ENCODE peak calls at places on chromosome 13, in seven cellular contexts. E is A673, C is ascending aorta, H is gastrocnemius medialis, G is tibial artery, I is colonic mucosa, J is left ventricle myocardium inferior. V is an unnamed sample.
A peak's percentile ranks its signal among the peaks of the same experiment; 100 is the strongest.

GRCh38 chr13:23025848-23026608 is 154.8 kb upstream of the SGCG start:
- DNase-seq in E (no peak), C (no peak), H (no peak), G (no peak), I (no peak), J (no peak), V (no peak)

GRCh38 chr13:40495620-40496001 is 170.8 kb downstream of the FOXO1 start:
- DNase-seq in E (no peak), C (no peak), H (no peak), G (no peak), I (no peak), J (no peak), V (no peak)

GRCh38 chr13:110811751-110812110 is 98.2 kb downstream of the ING1 start:
- DNase-seq in E (no peak), C (no peak), H (no peak), G (no peak), I (no peak), J (no peak), V (peak; percentile 26)

GRCh38 chr13:113947321-113948033 is 26.4 kb downstream of the C13orf46 start:
- DNase-seq in E (no peak), C (peak; percentile 82), H (no peak), G (peak; percentile 86), I (peak; percentile 58), J (peak; percentile 42), V (no peak)

GRCh38 chr13:104017317-104017716 is 951.1 kb upstream of the SLC10A2 start:
- DNase-seq in E (no peak), C (no peak), H (no peak), G (no peak), I (no peak), J (no peak), V (no peak)

GRCh38 chr13:90770334-90770733 is 577.2 kb upstream of the MIR17HG start:
- DNase-seq in E (no peak), C (no peak), H (no peak), G (no peak), I (no peak), J (no peak), V (no peak)

GRCh38 chr13:45564108-45564507 is 51.4 kb downstream of the ERICH6B start:
- DNase-seq in E (peak; percentile 45), C (no peak), H (no peak), G (no peak), I (no peak), J (no peak), V (no peak)

GRCh38 chr13:66775196-66775595 is 454.9 kb downstream of the PCDH9 start:
- DNase-seq in E (no peak), C (no peak), H (no peak), G (no peak), I (no peak), J (no peak), V (no peak)

GRCh38 chr13:80040219-80040976 is 300.5 kb downstream of the SPRY2 start:
- DNase-seq in E (peak; percentile 74), C (no peak), H (no peak), G (no peak), I (peak; percentile 24), J (no peak), V (no peak)

GRCh38 chr13:24648983-24649684 is 31.1 kb upstream of the ATP12A start:
- DNase-seq in E (no peak), C (no peak), H (no peak), G (no peak), I (no peak), J (no peak), V (no peak)

GRCh38 chr13:41812237-41812636 is 148.7 kb downstream of the VWA8 start:
- DNase-seq in E (no peak), C (no peak), H (no peak), G (no peak), I (no peak), J (no peak), V (no peak)

GRCh38 chr13:104984296-104984818 is 1551.1 kb downstream of the EFNB2 start:
- DNase-seq in E (no peak), C (no peak), H (no peak), G (no peak), I (no peak), J (peak; percentile 49), V (no peak)

GRCh38 chr13:40254394-40254793 is 412.0 kb downstream of the FOXO1 start:
- DNase-seq in E (no peak), C (no peak), H (no peak), G (no peak), I (no peak), J (no peak), V (no peak)

GRCh38 chr13:93227280-93227905 is 786 bp downstream of the GPC6 start:
- DNase-seq in E (peak; percentile 74), C (no peak), H (no peak), G (peak; percentile 70), I (no peak), J (no peak), V (no peak)

GRCh38 chr13:98564204-98564603 is 12.7 kb downstream of the STK24 start:
- DNase-seq in E (no peak), C (no peak), H (no peak), G (peak; percentile 34), I (no peak), J (no peak), V (no peak)

GRCh38 chr13:72782717-72783116 is 784 bp downstream of the PIBF1 start:
- DNase-seq in E (peak; percentile 12), C (no peak), H (no peak), G (no peak), I (no peak), J (no peak), V (no peak)

GRCh38 chr13:86825410-86825809 is 845.8 kb upstream of the SLITRK5 start:
- DNase-seq in E (no peak), C (no peak), H (no peak), G (no peak), I (no peak), J (no peak), V (no peak)

GRCh38 chr13:63449549-63449948 is 2033.9 kb upstream of the PCDH20 start:
- DNase-seq in E (peak; percentile 37), C (no peak), H (no peak), G (no peak), I (no peak), J (no peak), V (no peak)

GRCh38 chr13:110126391-110126961 is 180.5 kb downstream of the COL4A1 start:
- DNase-seq in E (peak; percentile 66), C (peak; percentile 84), H (peak; percentile 47), G (no peak), I (no peak), J (peak; percentile 76), V (peak; percentile 75)

GRCh38 chr13:23901365-23901764 is 4.1 kb upstream of the C1QTNF9B start:
- DNase-seq in E (no peak), C (no peak), H (no peak), G (no peak), I (no peak), J (no peak), V (no peak)

GRCh38 chr13:91058066-91058465 is 289.4 kb upstream of the MIR17HG start:
- DNase-seq in E (no peak), C (no peak), H (no peak), G (no peak), I (no peak), J (no peak), V (no peak)

GRCh38 chr13:74132768-74133656 is 1.2 kb downstream of the KLF12 start:
- DNase-seq in E (peak; percentile 47), C (peak; percentile 67), H (peak; percentile 8), G (peak; percentile 71), I (peak; percentile 44), J (peak; percentile 28), V (peak; percentile 61)

GRCh38 chr13:103102482-103102881 is 36.3 kb upstream of the SLC10A2 start:
- DNase-seq in E (no peak), C (no peak), H (no peak), G (no peak), I (no peak), J (no peak), V (no peak)

GRCh38 chr13:114286808-114287207 is 5.4 kb downstream of the UPF3A start:
- DNase-seq in E (no peak), C (no peak), H (no peak), G (no peak), I (no peak), J (no peak), V (no peak)

GRCh38 chr13:25922373-25922772 is 129.4 kb downstream of the SHISA2 start:
- DNase-seq in E (no peak), C (no peak), H (no peak), G (no peak), I (no peak), J (no peak), V (no peak)

GRCh38 chr13:96229356-96229755 is 139.4 kb downstream of the HS6ST3 start:
- DNase-seq in E (peak; percentile 54), C (no peak), H (no peak), G (no peak), I (no peak), J (no peak), V (no peak)

GRCh38 chr13:44904982-44905381 is 84.3 kb downstream of the NUFIP1 start:
- DNase-seq in E (no peak), C (peak; percentile 81), H (peak; percentile 73), G (no peak), I (peak; percentile 39), J (peak; percentile 40), V (peak; percentile 70)

GRCh38 chr13:66657165-66657895 is 572.8 kb downstream of the PCDH9 start:
- DNase-seq in E (peak; percentile 72), C (no peak), H (no peak), G (no peak), I (no peak), J (peak; percentile 66), V (peak; percentile 66)

GRCh38 chr13:32330438-32330837 is 15.1 kb downstream of the BRCA2 start:
- DNase-seq in E (no peak), C (no peak), H (no peak), G (no peak), I (no peak), J (no peak), V (no peak)

GRCh38 chr13:32334676-32335075 is 19.4 kb downstream of the BRCA2 start:
- DNase-seq in E (no peak), C (no peak), H (no peak), G (no peak), I (no peak), J (no peak), V (no peak)
- H3K27ac ChIP-seq in E (no peak overlapping the region), C (no peak overlapping the region), H (no peak overlapping the region), G (no peak overlapping the region), I (no peak overlapping the region), J (no peak overlapping the region), V (no peak overlapping the region)

GRCh38 chr13:75416327-75417005 is 65.5 kb downstream of the TBC1D4 start:
- DNase-seq in E (no peak), C (no peak), H (no peak), G (no peak), I (no peak), J (no peak), V (no peak)
- H3K4me1 ChIP-seq in E (no peaks in the 10 kb centered on the region), C (peaks cover 7% of the 10 kb centered on the region), H (peaks cover 68% of the 10 kb centered on the region), G (peaks cover 19% of the 10 kb centered on the region), I (no peaks in the 10 kb centered on the region), J (peaks cover 79% of the 10 kb centered on the region), V (no peaks in the 10 kb centered on the region)

GRCh38 chr13:99821741-99822140 is 149.8 kb downstream of the ZIC5 start:
- DNase-seq in E (no peak), C (no peak), H (no peak), G (no peak), I (no peak), J (no peak), V (no peak)
- H3K27ac ChIP-seq in E (no peak overlapping the region), C (no peak overlapping the region), H (no peak overlapping the region), G (no peak overlapping the region), I (no peak overlapping the region), J (no peak overlapping the region), V (no peak overlapping the region)

DNA sequence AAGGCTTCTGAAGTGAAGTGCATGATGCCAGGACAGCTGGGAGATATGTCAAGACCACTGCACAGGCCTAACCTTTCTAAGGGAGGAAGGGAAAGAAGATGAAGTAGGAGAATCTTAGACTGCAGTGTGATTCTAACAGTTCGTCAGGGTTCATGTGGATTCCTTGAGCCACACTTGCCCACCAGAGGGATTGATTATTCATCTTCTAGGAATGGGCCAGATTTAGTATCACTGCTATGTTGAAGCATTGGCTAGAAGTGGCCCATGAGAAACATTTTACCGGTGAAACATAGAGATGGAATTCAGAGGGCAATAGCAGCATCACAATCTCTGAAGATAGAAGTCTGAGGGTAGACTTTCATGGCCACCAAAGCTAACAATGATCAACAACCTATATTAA is 550.8 kb upstream of the SLITRK1 start:
- DNase-seq in E (no peak), C (no peak), H (no peak), G (no peak), I (no peak), J (no peak), V (no peak)
- H3K4me1 ChIP-seq in E (no peaks in the 10 kb centered on the region), C (peaks cover 12% of the 10 kb centered on the region), H (no peaks in the 10 kb centered on the region), G (no peaks in the 10 kb centered on the region), I (no peaks in the 10 kb centered on the region), J (no peaks in the 10 kb centered on the region), V (no peaks in the 10 kb centered on the region)